ENCODE peak calls at places on chromosomes 12 and 14, in seven cellular contexts. One of them, this sample, is unnamed.

GRCh38 chr12:503111-503761 is 43.5 kb downstream of the B4GALNT3 start:
- DNase-seq in CD8-positive, alpha-beta memory T cell: no peak
- DNase-seq in gastrocnemius medialis: peak; percentile 27
- DNase-seq in tibial nerve: no peak
- DNase-seq in GM23338: no peak
- DNase-seq in fibroblast of lung: no peak
- DNase-seq in GM23248: no peak
- DNase-seq in this sample: no peak

GRCh38 chr14:26828741-26829140 is 230.9 kb upstream of the NOVA1 start:
- DNase-seq in GM23248: no peak
- DNase-seq in gastrocnemius medialis: no peak
- DNase-seq in fibroblast of lung: no peak
- DNase-seq in CD8-positive, alpha-beta memory T cell: no peak
- DNase-seq in tibial nerve: no peak
- DNase-seq in GM23338: no peak
- DNase-seq in this sample: no peak

GRCh38 chr12:52005903-52006703 is 643 bp upstream of the TAMALIN start:
- DNase-seq in fibroblast of lung: no peak
- DNase-seq in tibial nerve: no peak
- DNase-seq in GM23338: peak; percentile 73
- DNase-seq in CD8-positive, alpha-beta memory T cell: no peak
- DNase-seq in GM23248: no peak
- DNase-seq in gastrocnemius medialis: peak; percentile 59
- DNase-seq in this sample: peak; percentile 59

GRCh38 chr14:105879503-105879866 is 353.1 kb downstream of the TMEM121 start:
- DNase-seq in GM23248: no peak
- DNase-seq in CD8-positive, alpha-beta memory T cell: no peak
- DNase-seq in GM23338: no peak
- DNase-seq in tibial nerve: no peak
- DNase-seq in gastrocnemius medialis: no peak
- DNase-seq in fibroblast of lung: no peak
- DNase-seq in this sample: no peak

GRCh38 chr12:42410345-42410744 is 84.4 kb downstream of the PPHLN1 start:
- DNase-seq in GM23248: no peak
- DNase-seq in CD8-positive, alpha-beta memory T cell: no peak
- DNase-seq in fibroblast of lung: no peak
- DNase-seq in GM23338: no peak
- DNase-seq in tibial nerve: no peak
- DNase-seq in gastrocnemius medialis: no peak
- DNase-seq in this sample: no peak

GRCh38 chr14:106174206-106174605 is 647.8 kb downstream of the TMEM121 start:
- DNase-seq in GM23338: no peak
- DNase-seq in GM23248: no peak
- DNase-seq in CD8-positive, alpha-beta memory T cell: peak; percentile 80
- DNase-seq in fibroblast of lung: no peak
- DNase-seq in gastrocnemius medialis: no peak
- DNase-seq in tibial nerve: no peak
- DNase-seq in this sample: no peak

GRCh38 chr12:46244273-46244672 is 24.6 kb downstream of the SLC38A1 start:
- DNase-seq in GM23248: no peak
- DNase-seq in tibial nerve: no peak
- DNase-seq in GM23338: no peak
- DNase-seq in gastrocnemius medialis: no peak
- DNase-seq in fibroblast of lung: no peak
- DNase-seq in CD8-positive, alpha-beta memory T cell: no peak
- DNase-seq in this sample: no peak

GRCh38 chr12:89980236-89980635 is 271.6 kb upstream of the ATP2B1 start:
- DNase-seq in GM23248: peak; percentile 76
- DNase-seq in GM23338: no peak
- DNase-seq in tibial nerve: no peak
- DNase-seq in gastrocnemius medialis: peak; percentile 18
- DNase-seq in fibroblast of lung: peak; percentile 63
- DNase-seq in CD8-positive, alpha-beta memory T cell: no peak
- DNase-seq in this sample: no peak

GRCh38 chr12:98601924-98602323 is 8.4 kb downstream of the SLC25A3 start:
- DNase-seq in fibroblast of lung: no peak
- DNase-seq in CD8-positive, alpha-beta memory T cell: no peak
- DNase-seq in GM23338: no peak
- DNase-seq in tibial nerve: no peak
- DNase-seq in GM23248: no peak
- DNase-seq in gastrocnemius medialis: no peak
- DNase-seq in this sample: no peak

GRCh38 chr12:98606367-98606985 is 13.0 kb downstream of the SLC25A3 start:
- DNase-seq in GM23248: peak; percentile 17
- DNase-seq in fibroblast of lung: peak; percentile 22
- DNase-seq in CD8-positive, alpha-beta memory T cell: no peak
- DNase-seq in gastrocnemius medialis: no peak
- DNase-seq in GM23338: no peak
- DNase-seq in tibial nerve: no peak
- DNase-seq in this sample: no peak
- H3K4me1 ChIP-seq in GM23248: no peaks in the 10 kb centered on the region
- H3K4me1 ChIP-seq in fibroblast of lung: no peaks in the 10 kb centered on the region
- H3K4me1 ChIP-seq in CD8-positive, alpha-beta memory T cell: no peaks in the 10 kb centered on the region
- H3K4me1 ChIP-seq in gastrocnemius medialis: no peaks in the 10 kb centered on the region
- H3K4me1 ChIP-seq in GM23338: no peaks in the 10 kb centered on the region
- H3K4me1 ChIP-seq in tibial nerve: no peaks in the 10 kb centered on the region
- H3K4me1 ChIP-seq in this sample: no peaks in the 10 kb centered on the region

DNA sequence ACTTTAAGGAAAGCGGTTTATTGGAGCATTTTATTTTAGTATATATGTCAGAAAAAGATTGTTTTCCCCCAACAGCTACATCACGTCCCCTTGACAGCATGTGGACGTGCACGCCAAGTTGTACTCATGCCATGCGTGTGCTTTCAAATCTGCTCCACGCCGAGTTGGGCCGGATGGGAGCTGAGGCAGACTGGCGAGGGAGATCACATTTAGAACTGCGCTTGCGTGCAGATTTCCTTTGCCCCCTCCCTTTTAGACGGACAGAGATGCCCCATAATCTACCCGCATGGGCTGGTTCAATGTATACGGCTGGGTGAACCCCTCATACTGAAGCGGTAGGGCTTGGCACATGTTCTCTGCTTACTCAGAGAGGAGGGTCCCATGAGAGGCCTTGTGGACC is 92.2 kb downstream of the ESR2 start:
- DNase-seq in tibial nerve: no peak
- DNase-seq in fibroblast of lung: no peak
- DNase-seq in CD8-positive, alpha-beta memory T cell: no peak
- DNase-seq in GM23338: no peak
- DNase-seq in gastrocnemius medialis: no peak
- DNase-seq in GM23248: no peak
- DNase-seq in this sample: no peak
- H3K4me3 ChIP-seq in tibial nerve: no peak overlapping the region
- H3K4me3 ChIP-seq in fibroblast of lung: no peak overlapping the region
- H3K4me3 ChIP-seq in CD8-positive, alpha-beta memory T cell: no peak overlapping the region
- H3K4me3 ChIP-seq in GM23338: no peak overlapping the region
- H3K4me3 ChIP-seq in gastrocnemius medialis: no peak overlapping the region
- H3K4me3 ChIP-seq in GM23248: no peak overlapping the region
- H3K4me3 ChIP-seq in this sample: no peak overlapping the region

GRCh38 chr12:91250273-91250672 is 67.7 kb upstream of the DCN start:
- DNase-seq in tibial nerve: no peak
- DNase-seq in GM23338: no peak
- DNase-seq in GM23248: peak; percentile 39
- DNase-seq in gastrocnemius medialis: no peak
- DNase-seq in fibroblast of lung: peak; percentile 81
- DNase-seq in CD8-positive, alpha-beta memory T cell: no peak
- DNase-seq in this sample: no peak

GRCh38 chr12:91249059-91250055 is 66.7 kb upstream of the DCN start:
- DNase-seq in fibroblast of lung: peak; percentile 64
- DNase-seq in gastrocnemius medialis: no peak
- DNase-seq in GM23248: peak; percentile 64
- DNase-seq in tibial nerve: no peak
- DNase-seq in CD8-positive, alpha-beta memory T cell: no peak
- DNase-seq in GM23338: no peak
- DNase-seq in this sample: no peak
- H3K27ac ChIP-seq in fibroblast of lung: no peak overlapping the region
- H3K27ac ChIP-seq in gastrocnemius medialis: peak overlapping the region; percentile 53
- H3K27ac ChIP-seq in GM23248: peak overlapping the region; percentile 51
- H3K27ac ChIP-seq in tibial nerve: peak overlapping the region; percentile 68
- H3K27ac ChIP-seq in CD8-positive, alpha-beta memory T cell: no peak overlapping the region
- H3K27ac ChIP-seq in GM23338: no peak overlapping the region
- H3K27ac ChIP-seq in this sample: no peak overlapping the region

GRCh38 chr12:131603106-131604033 is 107.5 kb upstream of the SFSWAP start:
- DNase-seq in fibroblast of lung: no peak
- DNase-seq in GM23248: no peak
- DNase-seq in gastrocnemius medialis: no peak
- DNase-seq in tibial nerve: no peak
- DNase-seq in CD8-positive, alpha-beta memory T cell: no peak
- DNase-seq in GM23338: no peak
- DNase-seq in this sample: no peak

GRCh38 chr12:131604859-131605258 is 106.0 kb upstream of the SFSWAP start:
- DNase-seq in tibial nerve: no peak
- DNase-seq in GM23338: no peak
- DNase-seq in CD8-positive, alpha-beta memory T cell: no peak
- DNase-seq in gastrocnemius medialis: no peak
- DNase-seq in fibroblast of lung: no peak
- DNase-seq in GM23248: no peak
- DNase-seq in this sample: no peak

GRCh38 chr12:131606218-131606899 is 104.5 kb upstream of the SFSWAP start:
- DNase-seq in CD8-positive, alpha-beta memory T cell: no peak
- DNase-seq in GM23248: no peak
- DNase-seq in GM23338: no peak
- DNase-seq in fibroblast of lung: no peak
- DNase-seq in gastrocnemius medialis: no peak
- DNase-seq in tibial nerve: no peak
- DNase-seq in this sample: no peak

GRCh38 chr12:131605304-131605829 is 105.5 kb upstream of the SFSWAP start:
- DNase-seq in fibroblast of lung: no peak
- DNase-seq in CD8-positive, alpha-beta memory T cell: no peak
- DNase-seq in GM23338: no peak
- DNase-seq in tibial nerve: no peak
- DNase-seq in GM23248: no peak
- DNase-seq in gastrocnemius medialis: no peak
- DNase-seq in this sample: no peak

DNA sequence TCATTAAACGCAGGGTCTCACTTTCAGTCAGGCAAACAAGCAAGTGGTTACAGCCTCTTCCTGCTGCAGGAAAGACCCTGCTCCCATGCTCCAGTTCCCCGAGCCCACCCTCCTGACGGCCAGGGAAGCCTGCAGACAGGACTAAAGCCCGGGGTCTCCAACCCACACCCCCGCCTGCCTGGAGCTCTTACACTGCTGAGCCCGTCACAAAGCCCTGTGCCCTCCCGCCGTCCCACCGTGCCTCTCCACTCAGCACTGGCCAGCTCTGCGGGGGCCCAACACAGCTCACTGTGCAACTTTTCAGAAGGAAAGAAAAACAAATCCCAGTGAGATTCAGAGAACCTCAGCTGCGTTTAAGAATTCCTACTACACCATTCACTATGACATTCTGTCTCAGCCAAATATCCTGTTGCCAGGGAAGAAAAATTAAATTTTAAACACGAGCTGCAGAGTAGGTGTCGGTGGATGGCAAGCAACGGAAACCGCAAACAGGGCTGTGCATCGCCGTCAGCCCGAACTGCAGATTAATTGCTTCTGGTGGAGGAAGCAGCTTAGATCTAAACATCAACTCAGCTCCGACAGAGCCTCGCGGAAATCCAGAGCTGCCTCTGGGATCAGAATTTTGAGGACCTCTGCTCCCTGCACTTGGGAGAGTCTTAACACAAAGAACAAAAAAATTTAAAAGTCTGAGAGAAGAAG is 106.6 kb upstream of the SFSWAP start:
- DNase-seq in CD8-positive, alpha-beta memory T cell: peak; percentile 58
- DNase-seq in GM23338: no peak
- DNase-seq in tibial nerve: no peak
- DNase-seq in gastrocnemius medialis: no peak
- DNase-seq in fibroblast of lung: no peak
- DNase-seq in GM23248: no peak
- DNase-seq in this sample: no peak
- H3K4me1 ChIP-seq in CD8-positive, alpha-beta memory T cell: peaks cover 68% of the 10 kb centered on the region
- H3K4me1 ChIP-seq in GM23338: no peaks in the 10 kb centered on the region
- H3K4me1 ChIP-seq in tibial nerve: peaks cover 9% of the 10 kb centered on the region
- H3K4me1 ChIP-seq in gastrocnemius medialis: no peaks in the 10 kb centered on the region
- H3K4me1 ChIP-seq in fibroblast of lung: no peaks in the 10 kb centered on the region
- H3K4me1 ChIP-seq in GM23248: no peaks in the 10 kb centered on the region
- H3K4me1 ChIP-seq in this sample: no peaks in the 10 kb centered on the region

DNA sequence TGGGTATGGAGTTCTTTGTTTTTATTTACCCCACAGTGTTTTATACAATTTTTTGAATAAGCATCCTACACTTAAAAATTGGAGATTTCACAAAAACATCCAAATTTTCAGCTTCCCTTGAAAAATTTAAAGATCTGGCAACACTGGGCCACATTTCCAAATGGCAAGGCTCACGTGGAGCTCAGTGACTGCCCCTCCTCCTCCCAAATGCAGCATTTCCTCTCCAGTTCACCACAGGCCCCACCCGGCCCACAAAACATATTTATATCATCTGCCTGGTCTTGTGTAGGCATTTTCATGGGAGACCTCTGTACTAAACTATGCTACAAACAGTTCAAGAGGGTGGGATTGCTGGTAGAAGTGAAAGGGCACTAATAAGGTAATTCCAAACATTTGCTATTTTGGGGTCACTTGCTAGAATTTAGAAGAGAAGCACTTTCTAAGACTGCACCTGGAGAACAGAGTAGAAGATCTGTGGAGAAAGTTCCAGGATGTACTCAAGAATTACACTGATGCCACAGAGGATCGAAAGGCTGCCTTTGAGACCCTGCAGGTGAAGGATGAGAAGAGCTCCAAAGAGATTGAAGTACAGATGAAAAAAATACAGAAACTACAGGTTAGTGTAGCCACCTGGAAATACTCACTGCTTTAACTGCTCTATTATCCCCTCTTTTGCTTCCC is 7.3 kb downstream of the FKBP11 start:
- DNase-seq in GM23248: no peak
- DNase-seq in GM23338: no peak
- DNase-seq in gastrocnemius medialis: no peak
- DNase-seq in CD8-positive, alpha-beta memory T cell: peak; percentile 64
- DNase-seq in fibroblast of lung: no peak
- DNase-seq in tibial nerve: no peak
- DNase-seq in this sample: no peak
- H3K4me3 ChIP-seq in GM23248: no peak overlapping the region
- H3K4me3 ChIP-seq in GM23338: no peak overlapping the region
- H3K4me3 ChIP-seq in gastrocnemius medialis: no peak overlapping the region
- H3K4me3 ChIP-seq in CD8-positive, alpha-beta memory T cell: peak overlapping the region; percentile 65
- H3K4me3 ChIP-seq in fibroblast of lung: no peak overlapping the region
- H3K4me3 ChIP-seq in tibial nerve: no peak overlapping the region
- H3K4me3 ChIP-seq in this sample: no peak overlapping the region

DNA sequence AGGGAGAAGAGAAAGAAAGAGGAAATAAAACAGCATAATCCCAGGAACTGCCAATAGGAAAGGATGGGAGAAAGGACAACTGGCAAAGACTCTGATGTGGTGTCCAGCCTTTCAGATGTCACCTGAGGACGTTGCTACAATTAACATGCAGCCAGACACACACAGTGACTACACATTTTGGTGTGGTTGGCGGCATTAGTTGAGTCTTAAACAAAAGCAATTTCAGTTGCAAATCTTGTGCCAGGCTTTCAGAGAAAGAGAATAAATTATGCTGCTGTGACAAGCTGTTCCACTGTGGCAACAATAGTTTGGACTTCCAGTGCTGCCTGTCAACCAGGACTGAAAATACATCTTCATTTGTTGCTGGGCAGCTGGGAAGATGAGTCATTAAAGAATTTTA is 338.1 kb downstream of the RGS6 start:
- DNase-seq in CD8-positive, alpha-beta memory T cell: no peak
- DNase-seq in fibroblast of lung: no peak
- DNase-seq in tibial nerve: no peak
- DNase-seq in GM23248: no peak
- DNase-seq in gastrocnemius medialis: no peak
- DNase-seq in GM23338: no peak
- DNase-seq in this sample: no peak
- H3K27ac ChIP-seq in CD8-positive, alpha-beta memory T cell: no peak overlapping the region
- H3K27ac ChIP-seq in fibroblast of lung: no peak overlapping the region
- H3K27ac ChIP-seq in tibial nerve: no peak overlapping the region
- H3K27ac ChIP-seq in GM23248: no peak overlapping the region
- H3K27ac ChIP-seq in gastrocnemius medialis: no peak overlapping the region
- H3K27ac ChIP-seq in GM23338: no peak overlapping the region
- H3K27ac ChIP-seq in this sample: no peak overlapping the region